ENCODE peak calls at places on chromosomes 2 and 18, in five cellular contexts. A is cardiac muscle cell, Q is A549, I is kidney, P is K562. S is an unnamed sample.

GRCh38 chr2:218400167-218400929 is 680 bp downstream of the CTDSP1 start:
- DNase-seq in A (peak), Q (peak), I (peak), P (peak), S (no peak)

GRCh38 chr2:225556461-225556860 is 157.0 kb downstream of the NYAP2 start:
- DNase-seq in I (no peak), A (no peak), Q (no peak), P (no peak), S (no peak)

GRCh38 chr2:128408349-128409305 is 90.0 kb upstream of the HS6ST1 start:
- DNase-seq in Q (no peak), P (no peak), I (peak), A (no peak), S (peak)

GRCh38 chr2:101815739-101816391 is 118.4 kb downstream of the MAP4K4 start:
- DNase-seq in P (no peak), Q (no peak), A (no peak), I (no peak), S (peak)

GRCh38 chr18:39751926-39752325 is 2186.3 kb upstream of the CELF4 start:
- DNase-seq in A (no peak), P (no peak), I (no peak), Q (no peak), S (no peak)

GRCh38 chr2:203740741-203741363 is 34.4 kb downstream of the CD28 start:
- DNase-seq in A (no peak), I (no peak), P (no peak), Q (no peak), S (peak)

GRCh38 chr18:46408334-46408987 is 248.6 kb downstream of the LOXHD1 start:
- DNase-seq in Q (peak), P (peak), I (peak), A (no peak), S (no peak)

GRCh38 chr2:142914507-142915313 is 37.2 kb downstream of the KYNU start:
- DNase-seq in I (no peak), A (no peak), Q (no peak), P (no peak), S (no peak)

GRCh38 chr18:2963048-2963447 is 49.9 kb downstream of the LPIN2 start:
- DNase-seq in I (no peak), P (no peak), A (no peak), Q (no peak), S (no peak)

GRCh38 chr2:118221952-118222594 is 133.8 kb downstream of the INSIG2 start:
- DNase-seq in A (peak), Q (peak), P (peak), I (no peak), S (peak)

GRCh38 chr2:20618468-20618885 is 32.4 kb downstream of the HS1BP3 start:
- DNase-seq in I (no peak), P (no peak), A (no peak), Q (no peak), S (no peak)
- H3K4me3 ChIP-seq in I (no peak), P (no peak), A (no peak), Q (no peak), S (no peak)

GRCh38 chr2:171387052-171387451 is 46.7 kb downstream of the METTL8 start:
- DNase-seq in I (no peak), P (no peak), Q (no peak), A (no peak), S (no peak)

GRCh38 chr2:171389325-171389724 is 44.5 kb downstream of the METTL8 start:
- DNase-seq in P (no peak), I (no peak), A (no peak), Q (no peak), S (no peak)

GRCh38 chr2:171389780-171390179 is 44.0 kb downstream of the METTL8 start:
- DNase-seq in A (no peak), I (no peak), P (no peak), Q (no peak), S (no peak)

GRCh38 chr2:171383141-171383540 is 50.6 kb downstream of the METTL8 start:
- DNase-seq in I (no peak), P (no peak), A (no peak), Q (no peak), S (peak)

GRCh38 chr2:171386627-171387026 is 47.2 kb downstream of the METTL8 start:
- DNase-seq in Q (no peak), I (no peak), A (no peak), P (no peak), S (no peak)
- H3K4me3 ChIP-seq in Q (no peak), I (no peak), A (no peak), P (no peak), S (no peak)

DNA sequence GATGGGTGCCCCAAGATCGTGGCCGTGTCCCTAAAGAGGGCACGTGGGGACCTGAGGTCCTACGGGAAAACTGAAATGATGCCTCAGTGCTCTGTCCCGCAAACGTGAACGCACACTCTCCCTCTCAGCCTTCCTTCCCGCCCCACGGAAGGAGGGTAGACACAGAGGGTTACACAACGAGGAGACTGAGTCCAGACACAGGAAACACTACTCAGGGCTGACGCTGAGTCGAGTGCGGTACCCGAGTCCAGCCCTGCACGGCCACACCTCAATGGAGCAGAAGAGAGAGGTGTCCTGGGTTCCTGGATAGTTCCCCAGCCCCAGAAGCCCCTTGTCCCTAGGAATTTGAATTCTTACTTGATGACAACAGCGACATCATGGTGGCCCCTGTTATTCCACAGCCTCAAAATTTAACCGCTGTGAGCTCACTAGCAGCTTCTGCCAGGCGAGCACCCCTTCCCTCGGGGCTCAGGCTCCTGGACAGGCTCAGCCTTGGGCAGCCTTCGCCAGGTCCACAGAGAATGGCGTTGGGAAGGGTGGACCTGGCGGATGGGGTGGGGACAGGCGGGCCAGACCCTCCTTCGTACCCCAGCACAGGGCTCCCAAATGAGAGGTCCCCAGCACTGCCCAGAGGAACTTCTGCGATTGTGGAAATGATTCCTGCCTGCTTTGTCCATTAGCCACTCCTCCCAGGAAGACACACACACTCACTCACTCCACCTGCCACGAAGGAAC is 980 bp upstream of the RNPEPL1 start:
- DNase-seq in I (peak), A (no peak), Q (no peak), P (no peak), S (peak)
- H3K4me3 ChIP-seq in I (peak), A (peak), Q (peak), P (peak), S (peak)

GRCh38 chr2:55111570-55112228 is 61.4 kb upstream of the RTN4 start:
- DNase-seq in Q (peak), A (peak), P (peak), I (peak), S (peak)
- H3K4me3 ChIP-seq in Q (no peak), A (no peak), P (no peak), I (no peak), S (no peak)

GRCh38 chr2:65661980-65662653 is 229.7 kb upstream of the SPRED2 start:
- DNase-seq in A (no peak), Q (no peak), P (no peak), I (no peak), S (peak)
- H3K4me3 ChIP-seq in A (no peak), Q (no peak), P (no peak), I (no peak), S (no peak)

DNA sequence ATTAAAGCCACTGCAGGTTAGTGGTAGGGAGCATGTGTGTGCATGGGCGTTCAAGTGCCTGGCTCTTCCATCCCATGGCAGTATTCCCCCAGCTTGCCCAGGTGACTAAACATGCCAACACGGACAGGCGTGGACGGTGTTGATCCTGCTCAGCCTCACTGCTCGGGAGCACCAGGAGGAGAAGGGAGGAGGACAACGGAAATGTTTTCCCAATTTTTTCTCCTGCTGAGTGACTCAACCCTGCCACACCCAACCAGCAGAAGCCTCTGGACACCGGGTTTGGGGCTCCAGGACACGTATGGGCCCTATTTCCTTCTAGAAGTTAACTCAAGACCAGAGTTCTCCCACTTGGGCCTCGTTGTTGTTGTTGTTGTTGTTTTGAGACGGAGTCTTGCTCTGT is 139.1 kb downstream of the CYP26B1 start:
- DNase-seq in I (peak), A (no peak), Q (no peak), P (no peak), S (no peak)
- H3K4me3 ChIP-seq in I (no peak), A (no peak), Q (no peak), P (no peak), S (no peak)

GRCh38 chr2:72940786-72941185 is 23.5 kb downstream of the EMX1 start:
- DNase-seq in P (no peak), A (no peak), Q (no peak), I (peak), S (peak)

GRCh38 chr2:72944804-72945449 is 27.6 kb downstream of the EMX1 start:
- DNase-seq in P (no peak), A (no peak), I (no peak), Q (no peak), S (no peak)

GRCh38 chr2:72942293-72942692 is 25.0 kb downstream of the EMX1 start:
- DNase-seq in I (peak), Q (no peak), A (no peak), P (no peak), S (no peak)

GRCh38 chr2:72943540-72944395 is 26.4 kb downstream of the EMX1 start:
- DNase-seq in Q (no peak), P (no peak), A (no peak), I (peak), S (no peak)

GRCh38 chr2:72942881-72943418 is 25.6 kb downstream of the EMX1 start:
- DNase-seq in Q (no peak), I (no peak), A (no peak), P (no peak), S (no peak)
- H3K4me3 ChIP-seq in Q (no peak), I (no peak), A (no peak), P (no peak), S (no peak)

DNA sequence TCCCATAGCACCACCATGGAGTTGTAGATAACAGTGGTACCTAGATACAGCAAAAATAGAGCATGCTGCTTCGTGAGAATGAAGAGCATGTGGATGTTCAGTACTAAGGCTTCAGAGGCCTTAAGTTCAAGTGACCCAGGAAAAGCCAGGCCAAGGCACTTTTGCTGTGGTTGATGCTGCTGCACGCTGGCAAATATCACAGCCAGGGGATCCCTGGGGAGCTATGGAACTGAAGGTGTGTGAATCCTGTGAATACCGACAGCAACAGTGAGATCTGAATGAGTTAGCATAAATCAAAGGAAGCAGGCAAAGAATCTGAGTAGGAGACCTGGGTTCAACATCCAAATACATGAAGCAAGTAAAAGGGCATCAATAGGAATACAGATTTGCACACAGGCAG is 158.6 kb upstream of the THUMPD2 start:
- DNase-seq in Q (no peak), A (no peak), I (no peak), P (no peak), S (no peak)
- H3K4me3 ChIP-seq in Q (no peak), A (no peak), I (no peak), P (no peak), S (no peak)

GRCh38 chr18:37577051-37577611 is 11.5 kb upstream of the CELF4 start:
- DNase-seq in A (no peak), I (no peak), P (no peak), Q (no peak), S (no peak)
- H3K4me3 ChIP-seq in A (no peak), I (no peak), P (no peak), Q (no peak), S (no peak)

GRCh38 chr18:32470136-32470712 is 458 bp downstream of the GAREM1 start:
- DNase-seq in Q (peak), A (peak), I (peak), P (no peak), S (peak)

GRCh38 chr18:32470713-32471633 is at the start of gene GAREM1:
- DNase-seq in Q (peak), P (peak), I (peak), A (peak), S (peak)

GRCh38 chr18:32468147-32468845 is 2.4 kb downstream of the GAREM1 start:
- DNase-seq in A (no peak), P (no peak), Q (no peak), I (no peak), S (peak)

GRCh38 chr18:32469691-32470131 is 971 bp downstream of the GAREM1 start:
- DNase-seq in Q (peak), A (no peak), P (no peak), I (no peak), S (peak)

GRCh38 chr18:32469190-32469611 is 1.5 kb downstream of the GAREM1 start:
- DNase-seq in P (no peak), I (peak), Q (peak), A (peak), S (peak)
- H3K4me3 ChIP-seq in P (no peak), I (peak), Q (peak), A (peak), S (peak)

S was measured in fibroblast of mammary gland.